ENCODE peak calls at places on chromosomes 6 and 20, in nine cellular contexts. S, F, T, R, G, B, J, U and A are unnamed samples.

GRCh38 chr20:3420211-3420707 is 12.8 kb upstream of the DNAAF9 start:
- DNase-seq in U (peak; percentile 93), S (peak; percentile 98), G (no peak), J (peak; percentile 67), B (no peak), F (peak; percentile 42), R (peak; percentile 83), T (no peak), A (peak; percentile 39)

GRCh38 chr20:9279905-9280304 is 211.0 kb downstream of the PLCB4 start:
- DNase-seq in J (no peak), S (no peak), T (no peak), U (no peak), R (no peak), B (no peak), G (no peak), F (no peak), A (no peak)

GRCh38 chr6:18632670-18633410 is 245.7 kb downstream of the RNF144B start:
- DNase-seq in J (no peak), T (no peak), S (no peak), R (peak; percentile 40), B (no peak), U (peak; percentile 14), F (peak; percentile 41), G (no peak), A (peak; percentile 45)

GRCh38 chr6:166005846-166006592 is 161.6 kb downstream of the TBXT start:
- DNase-seq in T (no peak), F (peak; percentile 88), J (no peak), G (no peak), R (peak; percentile 89), B (no peak), S (no peak), U (no peak), A (peak; percentile 64)

GRCh38 chr6:149948616-149949015 is 6.8 kb downstream of the ULBP2 start:
- DNase-seq in J (no peak), T (no peak), G (no peak), U (no peak), B (no peak), R (no peak), S (no peak), F (no peak), A (no peak)

GRCh38 chr20:1500496-1500895 is 9.3 kb upstream of the SIRPB2 start:
- DNase-seq in J (no peak), G (no peak), R (peak; percentile 2), F (no peak), B (no peak), T (no peak), S (no peak), U (peak; percentile 78), A (no peak)

GRCh38 chr6:11429577-11429976 is 108.0 kb upstream of the TMEM170B start:
- DNase-seq in G (no peak), S (no peak), T (peak; percentile 15), F (peak; percentile 63), U (no peak), J (no peak), B (no peak), R (no peak), A (no peak)

GRCh38 chr6:134995536-134995935 is 45.6 kb upstream of the ALDH8A1 start:
- DNase-seq in T (no peak), G (no peak), B (no peak), U (peak; percentile 28), R (peak; percentile 23), F (no peak), J (no peak), S (no peak), A (no peak)

GRCh38 chr6:73203098-73203497 is 22.2 kb downstream of the KHDC1L start:
- DNase-seq in J (no peak), F (peak; percentile 8), T (no peak), R (no peak), S (no peak), U (peak; percentile 40), B (no peak), G (no peak), A (no peak)

GRCh38 chr6:87426789-87427188 is 19.0 kb downstream of the CFAP206 start:
- DNase-seq in G (no peak), F (no peak), J (no peak), U (no peak), T (no peak), B (no peak), R (no peak), S (no peak), A (no peak)

GRCh38 chr6:88119769-88120168 is 46.4 kb downstream of the CNR1 start:
- DNase-seq in R (no peak), S (no peak), U (peak; percentile 20), G (no peak), J (no peak), F (no peak), T (no peak), B (no peak), A (peak; percentile 11)